ENCODE peak calls at places on chromosomes 13 and 19, in five cellular contexts. C is amniotic stem cell, P is colonic mucosa, W is left lung, N is prostate gland. I is an unnamed sample.

GRCh38 chr19:45404557-45405434 is at the start of gene PPP1R13L:
- DNase-seq in N (peak), W (peak), P (peak), C (no peak), I (peak)

GRCh38 chr13:49302817-49303216 is 55.1 kb downstream of the CDADC1 start:
- DNase-seq in W (no peak), N (no peak), P (no peak), C (no peak), I (no peak)

GRCh38 chr19:54464624-54465266 is 1.2 kb upstream of the LENG9 start:
- DNase-seq in P (peak), N (peak), C (peak), W (peak), I (peak)

GRCh38 chr19:34480971-34481821 is at the start of gene WTIP:
- DNase-seq in P (peak), N (peak), W (peak), C (peak), I (no peak)

GRCh38 chr13:50090211-50090610 is 75.0 kb downstream of the KCNRG start:
- DNase-seq in W (no peak), N (no peak), C (no peak), P (no peak), I (no peak)

GRCh38 chr13:60012503-60012902 is 151.2 kb downstream of the DIAPH3 start:
- DNase-seq in N (no peak), C (no peak), P (peak), W (peak), I (peak)

GRCh38 chr13:110714798-110715394 is 1.4 kb downstream of the ING1 start:
- DNase-seq in N (peak), P (peak), W (peak), C (no peak), I (peak)

GRCh38 chr19:15195987-15196682 is 4.7 kb downstream of the NOTCH3 start:
- DNase-seq in P (peak), W (peak), C (no peak), N (peak), I (peak)

GRCh38 chr19:13208964-13209796 is 59.0 kb downstream of the IER2 start:
- DNase-seq in P (no peak), C (no peak), N (no peak), W (no peak), I (no peak)

GRCh38 chr19:4310247-4311121 is 6.1 kb downstream of the FSD1 start:
- DNase-seq in C (no peak), W (no peak), P (peak), N (no peak), I (peak)

GRCh38 chr13:26255717-26256277 is 1.9 kb downstream of the CDK8 start:
- DNase-seq in C (no peak), P (no peak), N (no peak), W (no peak), I (no peak)

GRCh38 chr19:21256722-21257121 is 72.5 kb downstream of the ZNF708 start:
- DNase-seq in N (no peak), P (no peak), W (no peak), C (no peak), I (no peak)

GRCh38 chr13:47287291-47287751 is 390.5 kb upstream of the HTR2A start:
- DNase-seq in N (no peak), C (no peak), P (no peak), W (no peak), I (no peak)